ENCODE peak calls at places on chromosomes 4 and X, in nine cellular contexts. K is activated naive CD8-positive, alpha-beta T cell treated with anti-CD3 and anti-CD28 coated beads, Interleukin-2, amount 50 U/mL, for 24 hours; P is upper lobe of right lung; B is left lung; V is GDM1; N is GM23338; J is right atrium auricular region; X is NCI-H2171 treated with DMSO at 0.1 percent for 48 hours; F is bronchial epithelial cell. A is an unnamed sample.

GRCh38 chrX:9337056-9337455 is 127.8 kb upstream of the TBL1X start:
- DNase-seq in J (no peak), P (no peak), K (no peak), B (no peak), F (no peak), X (peak), N (no peak), V (no peak), A (peak)

GRCh38 chr4:77834403-77834802 is 15.2 kb upstream of the CNOT6L start:
- DNase-seq in F (no peak), J (no peak), B (no peak), P (no peak), N (no peak), K (no peak), V (no peak), X (no peak), A (no peak)

GRCh38 chr4:40486534-40486933 is 143.1 kb downstream of the RBM47 start:
- DNase-seq in X (no peak), N (no peak), P (no peak), K (no peak), B (no peak), V (no peak), F (peak), J (no peak), A (no peak)

GRCh38 chr4:86935499-86935832 is 655 bp downstream of the AFF1 start:
- DNase-seq in K (no peak), N (peak), B (no peak), F (no peak), J (no peak), V (no peak), P (no peak), X (no peak), A (no peak)

GRCh38 chr4:42806436-42806835 is 86.1 kb upstream of the GRXCR1 start:
- DNase-seq in X (no peak), K (no peak), J (no peak), F (no peak), N (no peak), B (no peak), P (no peak), V (no peak), A (no peak)

GRCh38 chr4:95694411-95694810 is 145.5 kb upstream of the PDHA2 start:
- DNase-seq in N (no peak), X (no peak), V (no peak), J (no peak), F (peak), B (no peak), P (no peak), K (no peak), A (peak)

GRCh38 chr4:171648926-171649325 is 164.3 kb upstream of the GALNTL6 start:
- DNase-seq in J (no peak), V (no peak), K (no peak), P (no peak), B (no peak), N (peak), F (no peak), X (no peak), A (no peak)

GRCh38 chr4:13294961-13295605 is 189.1 kb downstream of the RAB28 start:
- DNase-seq in V (no peak), X (no peak), F (peak), N (no peak), K (no peak), B (no peak), P (no peak), J (no peak), A (no peak)

GRCh38 chr4:98468744-98469143 is 189.7 kb downstream of the TSPAN5 start:
- DNase-seq in V (no peak), J (no peak), F (no peak), P (no peak), N (no peak), K (no peak), B (no peak), X (no peak), A (peak)

GRCh38 chr4:1033840-1034551 is 22.6 kb downstream of the FGFRL1 start:
- DNase-seq in V (no peak), P (no peak), J (peak), K (no peak), B (no peak), F (no peak), X (no peak), N (no peak), A (peak)

GRCh38 chr4:102783006-102783405 is 22.2 kb upstream of the MANBA start:
- DNase-seq in N (no peak), X (no peak), J (no peak), K (no peak), F (peak), P (no peak), V (no peak), B (no peak), A (no peak)

GRCh38 chrX:37330642-37331041 is 18.5 kb upstream of the PRRG1 start:
- DNase-seq in J (no peak), B (no peak), F (no peak), X (no peak), N (no peak), K (no peak), P (no peak), V (no peak), A (no peak)

GRCh38 chr4:99722662-99723061 is 65.0 kb upstream of the C4orf54 start:
- DNase-seq in F (no peak), V (no peak), B (no peak), P (no peak), N (no peak), J (no peak), K (no peak), X (peak), A (no peak)

GRCh38 chr4:38037627-38038026 is 77.4 kb downstream of the PTTG2 start:
- DNase-seq in F (no peak), B (no peak), K (no peak), P (no peak), X (no peak), J (no peak), N (no peak), V (no peak), A (no peak)

GRCh38 chr4:90328558-90328957 is 201.4 kb downstream of the CCSER1 start:
- DNase-seq in N (peak), K (no peak), F (peak), J (no peak), V (peak), P (peak), X (peak), B (no peak), A (peak)

GRCh38 chr4:187612211-187612780 is 383.3 kb upstream of the ZFP42 start:
- DNase-seq in K (no peak), N (no peak), J (no peak), F (no peak), B (no peak), X (no peak), P (no peak), V (no peak), A (no peak)

GRCh38 chr4:38122060-38122459 is 161.9 kb downstream of the PTTG2 start:
- DNase-seq in P (no peak), N (no peak), V (no peak), J (no peak), B (no peak), F (no peak), K (no peak), X (no peak), A (no peak)

GRCh38 chr4:37454263-37454800 is 209.8 kb downstream of the NWD2 start:
- DNase-seq in X (no peak), K (no peak), J (no peak), V (no peak), B (no peak), F (no peak), P (no peak), N (no peak), A (no peak)

GRCh38 chr4:68872442-68873217 is 56.8 kb downstream of the UGT2B10 start:
- DNase-seq in B (no peak), X (no peak), N (peak), J (no peak), V (no peak), P (no peak), F (peak), K (no peak), A (no peak)

GRCh38 chr4:31089815-31090214 is 369.6 kb downstream of the PCDH7 start:
- DNase-seq in P (peak), V (no peak), K (no peak), B (no peak), J (no peak), X (no peak), F (peak), N (no peak), A (peak)

GRCh38 chr4:143389543-143390195 is 53.0 kb downstream of the GAB1 start:
- DNase-seq in N (no peak), X (no peak), B (no peak), P (no peak), K (no peak), F (peak), V (no peak), J (no peak), A (no peak)

GRCh38 chr4:153537493-153537960 is 71.4 kb downstream of the TMEM131L start:
- DNase-seq in K (no peak), B (no peak), J (no peak), N (no peak), V (no peak), P (no peak), X (no peak), F (no peak), A (no peak)

A was measured in endothelial cell of umbilical vein.